ENCODE peak calls at places on chromosomes 1 and 21, in five cellular contexts. Z is left ventricle myocardium superior, D is MG63, B is hypothalamus, X is amniotic stem cell. M is an unnamed sample.
A peak's percentile ranks its signal among the peaks of the same experiment; 100 is the strongest.

GRCh38 chr1:44471911-44472439 is 66.9 kb downstream of the RNF220 start:
- DNase-seq in Z (no peak), D (no peak), B (no peak), X (no peak), M (no peak)

GRCh38 chr21:17527240-17527639 is 14.4 kb downstream of the CXADR start:
- DNase-seq in Z (no peak), D (no peak), B (no peak), X (no peak), M (no peak)

GRCh38 chr21:39952265-39952664 is 85.0 kb downstream of the PCP4 start:
- DNase-seq in Z (no peak), D (no peak), B (no peak), X (no peak), M (no peak)

GRCh38 chr1:169484683-169485426 is 889 bp downstream of the SLC19A2 start:
- DNase-seq in Z (peak; percentile 54), D (peak; percentile 62), B (peak; percentile 23), X (peak; percentile 14), M (no peak)

GRCh38 chr21:33731447-33731846 is 89.1 kb downstream of the ITSN1 start:
- DNase-seq in Z (no peak), D (no peak), B (no peak), X (no peak), M (no peak)

GRCh38 chr21:42438316-42439205 is 34.9 kb downstream of the UBASH3A start:
- DNase-seq in Z (no peak), D (no peak), B (no peak), X (no peak), M (no peak)

GRCh38 chr1:61097326-61097725 is 15.0 kb downstream of the NFIA start:
- DNase-seq in Z (no peak), D (no peak), B (no peak), X (no peak), M (no peak)

GRCh38 chr21:43768868-43769167 is 7.3 kb downstream of the CSTB start:
- DNase-seq in Z (no peak), D (no peak), B (no peak), X (no peak), M (no peak)

GRCh38 chr1:176717052-176717754 is 254.2 kb downstream of the PAPPA2 start:
- DNase-seq in Z (no peak), D (no peak), B (no peak), X (no peak), M (no peak)

GRCh38 chr1:226429051-226429461 is 21.2 kb upstream of the PARP1 start:
- DNase-seq in Z (no peak), D (peak; percentile 39), B (no peak), X (no peak), M (no peak)

GRCh38 chr1:51192213-51192843 is 43.7 kb upstream of the RNF11 start:
- DNase-seq in Z (peak; percentile 55), D (peak; percentile 41), B (peak; percentile 26), X (peak; percentile 68), M (peak; percentile 6)

GRCh38 chr1:152855661-152856060 is 4.1 kb upstream of the LCE7A start:
- DNase-seq in Z (no peak), D (peak; percentile 81), B (no peak), X (no peak), M (no peak)

GRCh38 chr1:32758795-32759430 is 56.3 kb upstream of the SYNC start:
- DNase-seq in Z (no peak), D (no peak), B (no peak), X (no peak), M (no peak)

GRCh38 chr1:64471218-64471719 is 1.3 kb downstream of the CACHD1 start:
- DNase-seq in Z (peak; percentile 67), D (peak; percentile 33), B (no peak), X (no peak), M (no peak)

GRCh38 chr1:209368864-209369598 is 214.5 kb upstream of the CAMK1G start:
- DNase-seq in Z (peak; percentile 34), D (peak; percentile 85), B (no peak), X (peak; percentile 57), M (peak; percentile 34)

GRCh38 chr1:159000627-159001026 is 9.1 kb upstream of the IFI16 start:
- DNase-seq in Z (peak; percentile 77), D (peak; percentile 89), B (peak; percentile 64), X (peak; percentile 84), M (peak; percentile 25)

GRCh38 chr1:43238104-43238503 is 31.7 kb upstream of the TMEM125 start:
- DNase-seq in Z (peak; percentile 61), D (peak; percentile 56), B (peak; percentile 80), X (peak; percentile 46), M (no peak)

GRCh38 chr21:45990741-45991605 is 9.4 kb downstream of the COL6A1 start:
- DNase-seq in Z (peak; percentile 38), D (peak; percentile 0), B (no peak), X (no peak), M (no peak)

GRCh38 chr21:45420623-45421041 is 15.7 kb downstream of the COL18A1 start:
- DNase-seq in Z (peak; percentile 65), D (no peak), B (no peak), X (no peak), M (no peak)

GRCh38 chr1:40630488-40631223 is 34.8 kb downstream of the RIMS3 start:
- DNase-seq in Z (no peak), D (no peak), B (no peak), X (no peak), M (no peak)

GRCh38 chr21:34884346-34884929 is 164.7 kb downstream of the RUNX1 start:
- DNase-seq in Z (no peak), D (no peak), B (no peak), X (no peak), M (no peak)

GRCh38 chr1:153364181-153364580 is 6.5 kb downstream of the S100A9 start:
- DNase-seq in Z (no peak), D (no peak), B (no peak), X (no peak), M (no peak)

GRCh38 chr1:96508226-96508625 is 213.4 kb upstream of the PTBP2 start:
- DNase-seq in Z (no peak), D (no peak), B (peak; percentile 28), X (no peak), M (no peak)

GRCh38 chr1:23216771-23217420 is 406 bp downstream of the HTR1D start:
- DNase-seq in Z (peak; percentile 34), D (no peak), B (no peak), X (no peak), M (no peak)

GRCh38 chr1:193726722-193727121 is 540.3 kb upstream of the B3GALT2 start:
- DNase-seq in Z (no peak), D (no peak), B (no peak), X (no peak), M (no peak)

GRCh38 chr1:227885135-227885647 is 62.5 kb downstream of the WNT9A start:
- DNase-seq in Z (peak; percentile 36), D (no peak), B (no peak), X (no peak), M (no peak)

GRCh38 chr1:151924691-151925587 is 15.6 kb upstream of the THEM4 start:
- DNase-seq in Z (no peak), D (no peak), B (no peak), X (no peak), M (no peak)

GRCh38 chr1:231806623-231807470 is 180.3 kb downstream of the DISC1 start:
- DNase-seq in Z (peak; percentile 60), D (peak; percentile 66), B (peak; percentile 40), X (no peak), M (peak; percentile 14)

GRCh38 chr1:16614361-16615252 is 1.2 kb upstream of the NBPF1 start:
- DNase-seq in Z (no peak), D (no peak), B (no peak), X (no peak), M (no peak)

GRCh38 chr1:214912127-214912526 is 170.4 kb upstream of the KCNK2 start:
- DNase-seq in Z (no peak), D (peak; percentile 24), B (peak; percentile 1), X (no peak), M (no peak)

GRCh38 chr1:44407430-44408180 is 2.5 kb downstream of the RNF220 start:
- DNase-seq in Z (peak; percentile 28), D (no peak), B (no peak), X (no peak), M (no peak)

GRCh38 chr1:29540801-29541357 is 304.6 kb downstream of the PTPRU start:
- DNase-seq in Z (no peak), D (no peak), B (no peak), X (no peak), M (no peak)

GRCh38 chr1:235266967-235267366 is 61.0 kb downstream of the ARID4B start:
- DNase-seq in Z (no peak), D (no peak), B (no peak), X (no peak), M (no peak)

GRCh38 chr1:41411229-41411628 is 50.0 kb downstream of the FOXO6 start:
- DNase-seq in Z (no peak), D (no peak), B (no peak), X (no peak), M (no peak)

GRCh38 chr1:67761054-67761453 is 72.2 kb downstream of the GNG12 start:
- DNase-seq in Z (no peak), D (no peak), B (no peak), X (no peak), M (no peak)

GRCh38 chr1:31437433-31438037 is 24.5 kb downstream of the SERINC2 start:
- DNase-seq in Z (no peak), D (no peak), B (no peak), X (no peak), M (no peak)